ENCODE peak calls at places on chromosomes 1 and 21, in ten cellular contexts. G is Right ventricle myocardium superior; Q is effector memory CD8-positive, alpha-beta T cell; K is hypothalamus; X is stimulated activated CD4-positive, alpha-beta T cell treated with anti-CD3 and anti-CD28 coated beads, Interleukin-2, amount 100 ng/mL, for 24 hours; I is posterior cingulate gyrus; L is uterus; F is NCI-H1105; M is EL; T is fibroblast of the conjunctiva. N is an unnamed sample.

GRCh38 chr1:246776923-246777322 is 52.7 kb downstream of the SCCPDH start:
- DNase-seq in M (no peak), K (no peak), L (no peak), T (no peak), X (no peak), F (no peak), G (no peak), Q (no peak), I (no peak), N (no peak)

GRCh38 chr1:9008236-9008635 is 18.0 kb downstream of the SLC2A7 start:
- DNase-seq in L (no peak), X (no peak), T (no peak), Q (no peak), F (no peak), G (no peak), I (no peak), K (no peak), M (no peak), N (no peak)

GRCh38 chr1:180908084-180908765 is 4.5 kb upstream of the KIAA1614 start:
- DNase-seq in I (no peak), G (no peak), Q (no peak), L (no peak), X (no peak), K (no peak), T (no peak), F (no peak), M (no peak), N (no peak)

GRCh38 chr1:1197551-1198422 is 8.6 kb downstream of the TNFRSF18 start:
- DNase-seq in T (no peak), X (no peak), K (no peak), L (no peak), F (no peak), M (no peak), Q (no peak), I (no peak), G (peak; percentile 14), N (no peak)

GRCh38 chr1:52259886-52260285 is 106.1 kb downstream of the CC2D1B start:
- DNase-seq in Q (no peak), T (no peak), K (no peak), G (no peak), M (no peak), X (no peak), F (no peak), L (no peak), I (no peak), N (no peak)

GRCh38 chr1:7436056-7437005 is 334.8 kb upstream of the VAMP3 start:
- DNase-seq in I (no peak), X (no peak), L (no peak), G (peak; percentile 27), Q (no peak), M (no peak), F (no peak), K (no peak), T (no peak), N (no peak)

GRCh38 chr1:202270871-202271326 is 70.8 kb downstream of the UBE2T start:
- DNase-seq in Q (no peak), G (no peak), T (no peak), L (no peak), K (no peak), I (no peak), X (no peak), M (no peak), F (peak; percentile 97), N (no peak)

GRCh38 chr1:10415211-10415930 is 14.9 kb upstream of the CENPS start:
- DNase-seq in F (no peak), L (no peak), M (peak; percentile 46), G (peak; percentile 55), K (no peak), X (no peak), T (peak; percentile 36), I (no peak), Q (no peak), N (peak; percentile 66)

GRCh38 chr1:92567211-92567868 is 80.6 kb upstream of the GFI1 start:
- DNase-seq in G (no peak), Q (no peak), K (no peak), X (no peak), I (no peak), F (no peak), T (no peak), L (no peak), M (peak; percentile 38), N (peak; percentile 84)

GRCh38 chr1:205780335-205780734 is 5.1 kb upstream of the RAB29 start:
- DNase-seq in F (no peak), I (no peak), L (no peak), K (no peak), Q (no peak), X (no peak), M (no peak), T (no peak), G (no peak), N (no peak)

GRCh38 chr21:15793547-15794235 is 63.9 kb downstream of the USP25 start:
- DNase-seq in I (no peak), F (no peak), T (peak; percentile 29), M (no peak), G (no peak), K (no peak), X (no peak), Q (no peak), L (no peak), N (no peak)

GRCh38 chr1:36516372-36517018 is 33.8 kb upstream of the CSF3R start:
- DNase-seq in G (peak; percentile 72), Q (peak; percentile 19), X (peak; percentile 44), I (peak; percentile 23), M (peak; percentile 58), L (no peak), T (peak; percentile 23), F (peak; percentile 59), K (peak; percentile 45), N (peak; percentile 69)